ENCODE peak calls at places on chromosomes 11 and 22, in seven cellular contexts. One of them, this sample, is unnamed.

GRCh38 chr11:91394718-91395414 is 829.8 kb upstream of the FAT3 start:
- DNase-seq in endothelial cell of umbilical vein: no peak
- DNase-seq in nephron progenitor cell: no peak
- DNase-seq in fibroblast of lung: no peak
- DNase-seq in amniotic stem cell: no peak
- DNase-seq in heart right ventricle: no peak
- DNase-seq in ELF-1: no peak
- DNase-seq in this sample: no peak

GRCh38 chr22:36339171-36340065 is 48.3 kb downstream of the MYH9 start:
- DNase-seq in amniotic stem cell: peak; percentile 45
- DNase-seq in ELF-1: no peak
- DNase-seq in endothelial cell of umbilical vein: peak; percentile 52
- DNase-seq in heart right ventricle: no peak
- DNase-seq in nephron progenitor cell: no peak
- DNase-seq in fibroblast of lung: peak; percentile 50
- DNase-seq in this sample: no peak

GRCh38 chr11:61170566-61170965 is 9.3 kb upstream of the VPS37C start:
- DNase-seq in fibroblast of lung: no peak
- DNase-seq in heart right ventricle: no peak
- DNase-seq in ELF-1: no peak
- DNase-seq in endothelial cell of umbilical vein: no peak
- DNase-seq in nephron progenitor cell: no peak
- DNase-seq in amniotic stem cell: no peak
- DNase-seq in this sample: no peak

GRCh38 chr11:121841487-121842167 is 274.4 kb downstream of the BLID start:
- DNase-seq in ELF-1: peak; percentile 9
- DNase-seq in endothelial cell of umbilical vein: peak; percentile 79
- DNase-seq in nephron progenitor cell: no peak
- DNase-seq in amniotic stem cell: peak; percentile 10
- DNase-seq in heart right ventricle: no peak
- DNase-seq in fibroblast of lung: peak; percentile 63
- DNase-seq in this sample: peak; percentile 29

GRCh38 chr11:113796663-113797259 is 17.2 kb downstream of the CLDN25 start:
- DNase-seq in amniotic stem cell: peak; percentile 13
- DNase-seq in fibroblast of lung: peak; percentile 42
- DNase-seq in ELF-1: no peak
- DNase-seq in endothelial cell of umbilical vein: peak; percentile 49
- DNase-seq in nephron progenitor cell: peak; percentile 15
- DNase-seq in heart right ventricle: peak; percentile 35
- DNase-seq in this sample: no peak

GRCh38 chr22:42990131-42990838 is 24.7 kb downstream of the PACSIN2 start:
- DNase-seq in nephron progenitor cell: no peak
- DNase-seq in fibroblast of lung: peak; percentile 89
- DNase-seq in amniotic stem cell: peak; percentile 92
- DNase-seq in heart right ventricle: no peak
- DNase-seq in endothelial cell of umbilical vein: peak; percentile 56
- DNase-seq in ELF-1: peak; percentile 42
- DNase-seq in this sample: no peak

GRCh38 chr22:44585559-44586121 is 87.6 kb upstream of the RTL6 start:
- DNase-seq in fibroblast of lung: no peak
- DNase-seq in heart right ventricle: no peak
- DNase-seq in endothelial cell of umbilical vein: no peak
- DNase-seq in nephron progenitor cell: no peak
- DNase-seq in amniotic stem cell: no peak
- DNase-seq in ELF-1: no peak
- DNase-seq in this sample: no peak

GRCh38 chr11:64231536-64231935 is 1.2 kb downstream of the DNAJC4 start:
- DNase-seq in fibroblast of lung: no peak
- DNase-seq in amniotic stem cell: no peak
- DNase-seq in ELF-1: no peak
- DNase-seq in heart right ventricle: no peak
- DNase-seq in nephron progenitor cell: no peak
- DNase-seq in endothelial cell of umbilical vein: no peak
- DNase-seq in this sample: no peak

GRCh38 chr11:47160753-47161133 is 15.9 kb downstream of the ARFGAP2 start:
- DNase-seq in endothelial cell of umbilical vein: peak; percentile 19
- DNase-seq in heart right ventricle: no peak
- DNase-seq in nephron progenitor cell: no peak
- DNase-seq in amniotic stem cell: no peak
- DNase-seq in ELF-1: no peak
- DNase-seq in fibroblast of lung: no peak
- DNase-seq in this sample: no peak

GRCh38 chr22:47628477-47629272 is 866.2 kb downstream of the TBC1D22A start:
- DNase-seq in endothelial cell of umbilical vein: no peak
- DNase-seq in fibroblast of lung: no peak
- DNase-seq in ELF-1: no peak
- DNase-seq in heart right ventricle: no peak
- DNase-seq in nephron progenitor cell: no peak
- DNase-seq in amniotic stem cell: no peak
- DNase-seq in this sample: no peak

GRCh38 chr11:86629070-86629706 is 43.2 kb downstream of the ME3 start:
- DNase-seq in ELF-1: no peak
- DNase-seq in heart right ventricle: peak; percentile 72
- DNase-seq in fibroblast of lung: peak; percentile 80
- DNase-seq in amniotic stem cell: no peak
- DNase-seq in endothelial cell of umbilical vein: no peak
- DNase-seq in nephron progenitor cell: no peak
- DNase-seq in this sample: no peak

GRCh38 chr22:42939941-42940653 is 74.9 kb downstream of the PACSIN2 start:
- DNase-seq in amniotic stem cell: no peak
- DNase-seq in ELF-1: no peak
- DNase-seq in fibroblast of lung: peak; percentile 69
- DNase-seq in nephron progenitor cell: no peak
- DNase-seq in heart right ventricle: no peak
- DNase-seq in endothelial cell of umbilical vein: peak; percentile 95
- DNase-seq in this sample: no peak

GRCh38 chr22:29344137-29344536 is 28.6 kb upstream of the RASL10A start:
- DNase-seq in fibroblast of lung: peak; percentile 29
- DNase-seq in amniotic stem cell: peak; percentile 84
- DNase-seq in heart right ventricle: peak; percentile 57
- DNase-seq in nephron progenitor cell: no peak
- DNase-seq in endothelial cell of umbilical vein: no peak
- DNase-seq in ELF-1: peak; percentile 89
- DNase-seq in this sample: peak; percentile 40

GRCh38 chr11:2662430-2663299 is 37.1 kb downstream of the KCNQ1OT1 start:
- DNase-seq in amniotic stem cell: no peak
- DNase-seq in fibroblast of lung: no peak
- DNase-seq in ELF-1: no peak
- DNase-seq in endothelial cell of umbilical vein: no peak
- DNase-seq in heart right ventricle: no peak
- DNase-seq in nephron progenitor cell: no peak
- DNase-seq in this sample: no peak

GRCh38 chr11:120137611-120138521 is at the start of gene TRIM29:
- DNase-seq in nephron progenitor cell: no peak
- DNase-seq in heart right ventricle: peak; percentile 2
- DNase-seq in amniotic stem cell: no peak
- DNase-seq in endothelial cell of umbilical vein: no peak
- DNase-seq in ELF-1: peak; percentile 63
- DNase-seq in fibroblast of lung: no peak
- DNase-seq in this sample: no peak

GRCh38 chr11:122751298-122752070 is 86.8 kb upstream of the CRTAM start:
- DNase-seq in heart right ventricle: no peak
- DNase-seq in fibroblast of lung: peak; percentile 57
- DNase-seq in nephron progenitor cell: no peak
- DNase-seq in ELF-1: peak; percentile 84
- DNase-seq in endothelial cell of umbilical vein: no peak
- DNase-seq in amniotic stem cell: no peak
- DNase-seq in this sample: no peak

This sample was measured in amygdala.